ENCODE peak calls at places on chromosomes 11 and 22, in ten cellular contexts. One of them, this sample, is unnamed.

GRCh38 chr11:36431429-36432092 is 78.5 kb downstream of the TRAF6 start:
- DNase-seq in NCI-H1105: no peak
- DNase-seq in HS-27A: peak; percentile 74
- DNase-seq in neural progenitor cell: peak; percentile 10
- DNase-seq in activated CD8-positive, alpha-beta memory T cell treated with anti-CD3 and anti-CD28 coated beads for 4 hours: peak; percentile 16
- DNase-seq in NCI-H1092 treated with DMSO at 0.1 percent for 48 hours: no peak
- DNase-seq in HT1080: peak; percentile 96
- DNase-seq in activated CD4-positive, alpha-beta T cell treated with anti-CD3 and anti-CD28 coated beads, Interleukin-2, amount 50 U/mL, for 48 hours: peak; percentile 51
- DNase-seq in amniotic stem cell: peak; percentile 82
- DNase-seq in AML-193: no peak
- DNase-seq in this sample: peak; percentile 34

GRCh38 chr22:23079240-23079768 is 9.0 kb downstream of the GNAZ start:
- DNase-seq in NCI-H1105: no peak
- DNase-seq in HS-27A: no peak
- DNase-seq in neural progenitor cell: no peak
- DNase-seq in activated CD8-positive, alpha-beta memory T cell treated with anti-CD3 and anti-CD28 coated beads for 4 hours: no peak
- DNase-seq in NCI-H1092 treated with DMSO at 0.1 percent for 48 hours: no peak
- DNase-seq in HT1080: no peak
- DNase-seq in activated CD4-positive, alpha-beta T cell treated with anti-CD3 and anti-CD28 coated beads, Interleukin-2, amount 50 U/mL, for 48 hours: no peak
- DNase-seq in amniotic stem cell: no peak
- DNase-seq in AML-193: no peak
- DNase-seq in this sample: no peak

GRCh38 chr11:34637303-34637702 is 16.4 kb downstream of the EHF start:
- DNase-seq in NCI-H1105: no peak
- DNase-seq in HS-27A: no peak
- DNase-seq in neural progenitor cell: no peak
- DNase-seq in activated CD8-positive, alpha-beta memory T cell treated with anti-CD3 and anti-CD28 coated beads for 4 hours: no peak
- DNase-seq in NCI-H1092 treated with DMSO at 0.1 percent for 48 hours: peak; percentile 16
- DNase-seq in HT1080: no peak
- DNase-seq in activated CD4-positive, alpha-beta T cell treated with anti-CD3 and anti-CD28 coated beads, Interleukin-2, amount 50 U/mL, for 48 hours: no peak
- DNase-seq in amniotic stem cell: no peak
- DNase-seq in AML-193: no peak
- DNase-seq in this sample: no peak

GRCh38 chr11:73889019-73889418 is 12.2 kb downstream of the PAAF1 start:
- DNase-seq in NCI-H1105: no peak
- DNase-seq in HS-27A: no peak
- DNase-seq in neural progenitor cell: no peak
- DNase-seq in activated CD8-positive, alpha-beta memory T cell treated with anti-CD3 and anti-CD28 coated beads for 4 hours: no peak
- DNase-seq in NCI-H1092 treated with DMSO at 0.1 percent for 48 hours: no peak
- DNase-seq in HT1080: peak; percentile 13
- DNase-seq in activated CD4-positive, alpha-beta T cell treated with anti-CD3 and anti-CD28 coated beads, Interleukin-2, amount 50 U/mL, for 48 hours: no peak
- DNase-seq in amniotic stem cell: no peak
- DNase-seq in AML-193: no peak
- DNase-seq in this sample: no peak

GRCh38 chr11:70593446-70593983 is 195.2 kb downstream of the CTTN start:
- DNase-seq in NCI-H1105: no peak
- DNase-seq in HS-27A: no peak
- DNase-seq in neural progenitor cell: no peak
- DNase-seq in activated CD8-positive, alpha-beta memory T cell treated with anti-CD3 and anti-CD28 coated beads for 4 hours: no peak
- DNase-seq in NCI-H1092 treated with DMSO at 0.1 percent for 48 hours: no peak
- DNase-seq in HT1080: no peak
- DNase-seq in activated CD4-positive, alpha-beta T cell treated with anti-CD3 and anti-CD28 coated beads, Interleukin-2, amount 50 U/mL, for 48 hours: no peak
- DNase-seq in amniotic stem cell: no peak
- DNase-seq in AML-193: no peak
- DNase-seq in this sample: no peak

GRCh38 chr22:22662095-22662494 is 17.7 kb downstream of the GGTLC2 start:
- DNase-seq in NCI-H1105: no peak
- DNase-seq in HS-27A: no peak
- DNase-seq in neural progenitor cell: no peak
- DNase-seq in activated CD8-positive, alpha-beta memory T cell treated with anti-CD3 and anti-CD28 coated beads for 4 hours: no peak
- DNase-seq in NCI-H1092 treated with DMSO at 0.1 percent for 48 hours: no peak
- DNase-seq in HT1080: no peak
- DNase-seq in activated CD4-positive, alpha-beta T cell treated with anti-CD3 and anti-CD28 coated beads, Interleukin-2, amount 50 U/mL, for 48 hours: no peak
- DNase-seq in amniotic stem cell: no peak
- DNase-seq in AML-193: no peak
- DNase-seq in this sample: no peak

GRCh38 chr22:35315141-35315854 is 15.6 kb downstream of the TOM1 start:
- DNase-seq in NCI-H1105: no peak
- DNase-seq in HS-27A: no peak
- DNase-seq in neural progenitor cell: no peak
- DNase-seq in activated CD8-positive, alpha-beta memory T cell treated with anti-CD3 and anti-CD28 coated beads for 4 hours: no peak
- DNase-seq in NCI-H1092 treated with DMSO at 0.1 percent for 48 hours: no peak
- DNase-seq in HT1080: no peak
- DNase-seq in activated CD4-positive, alpha-beta T cell treated with anti-CD3 and anti-CD28 coated beads, Interleukin-2, amount 50 U/mL, for 48 hours: no peak
- DNase-seq in amniotic stem cell: no peak
- DNase-seq in AML-193: no peak
- DNase-seq in this sample: no peak

GRCh38 chr22:33401291-33401690 is 343.1 kb upstream of the SYN3 start:
- DNase-seq in NCI-H1105: no peak
- DNase-seq in HS-27A: no peak
- DNase-seq in neural progenitor cell: no peak
- DNase-seq in activated CD8-positive, alpha-beta memory T cell treated with anti-CD3 and anti-CD28 coated beads for 4 hours: no peak
- DNase-seq in NCI-H1092 treated with DMSO at 0.1 percent for 48 hours: peak; percentile 18
- DNase-seq in HT1080: peak; percentile 26
- DNase-seq in activated CD4-positive, alpha-beta T cell treated with anti-CD3 and anti-CD28 coated beads, Interleukin-2, amount 50 U/mL, for 48 hours: no peak
- DNase-seq in amniotic stem cell: peak; percentile 63
- DNase-seq in AML-193: no peak
- DNase-seq in this sample: no peak

GRCh38 chr11:61162092-61162935 is 1.1 kb upstream of the VPS37C start:
- DNase-seq in NCI-H1105: peak; percentile 25
- DNase-seq in HS-27A: no peak
- DNase-seq in neural progenitor cell: no peak
- DNase-seq in activated CD8-positive, alpha-beta memory T cell treated with anti-CD3 and anti-CD28 coated beads for 4 hours: no peak
- DNase-seq in NCI-H1092 treated with DMSO at 0.1 percent for 48 hours: no peak
- DNase-seq in HT1080: peak; percentile 48
- DNase-seq in activated CD4-positive, alpha-beta T cell treated with anti-CD3 and anti-CD28 coated beads, Interleukin-2, amount 50 U/mL, for 48 hours: peak; percentile 21
- DNase-seq in amniotic stem cell: no peak
- DNase-seq in AML-193: peak; percentile 10
- DNase-seq in this sample: peak; percentile 24

GRCh38 chr11:125618383-125618782 is 6.6 kb upstream of the CHEK1 start:
- DNase-seq in NCI-H1105: no peak
- DNase-seq in HS-27A: no peak
- DNase-seq in neural progenitor cell: no peak
- DNase-seq in activated CD8-positive, alpha-beta memory T cell treated with anti-CD3 and anti-CD28 coated beads for 4 hours: no peak
- DNase-seq in NCI-H1092 treated with DMSO at 0.1 percent for 48 hours: no peak
- DNase-seq in HT1080: no peak
- DNase-seq in activated CD4-positive, alpha-beta T cell treated with anti-CD3 and anti-CD28 coated beads, Interleukin-2, amount 50 U/mL, for 48 hours: no peak
- DNase-seq in amniotic stem cell: no peak
- DNase-seq in AML-193: no peak
- DNase-seq in this sample: no peak

GRCh38 chr22:46678785-46679700 is 58.9 kb downstream of the GRAMD4 start:
- DNase-seq in NCI-H1105: no peak
- DNase-seq in HS-27A: no peak
- DNase-seq in neural progenitor cell: no peak
- DNase-seq in activated CD8-positive, alpha-beta memory T cell treated with anti-CD3 and anti-CD28 coated beads for 4 hours: no peak
- DNase-seq in NCI-H1092 treated with DMSO at 0.1 percent for 48 hours: no peak
- DNase-seq in HT1080: no peak
- DNase-seq in activated CD4-positive, alpha-beta T cell treated with anti-CD3 and anti-CD28 coated beads, Interleukin-2, amount 50 U/mL, for 48 hours: no peak
- DNase-seq in amniotic stem cell: no peak
- DNase-seq in AML-193: no peak
- DNase-seq in this sample: no peak

GRCh38 chr11:11910541-11910940 is 68.8 kb downstream of the USP47 start:
- DNase-seq in NCI-H1105: no peak
- DNase-seq in HS-27A: no peak
- DNase-seq in neural progenitor cell: no peak
- DNase-seq in activated CD8-positive, alpha-beta memory T cell treated with anti-CD3 and anti-CD28 coated beads for 4 hours: no peak
- DNase-seq in NCI-H1092 treated with DMSO at 0.1 percent for 48 hours: no peak
- DNase-seq in HT1080: no peak
- DNase-seq in activated CD4-positive, alpha-beta T cell treated with anti-CD3 and anti-CD28 coated beads, Interleukin-2, amount 50 U/mL, for 48 hours: no peak
- DNase-seq in amniotic stem cell: no peak
- DNase-seq in AML-193: no peak
- DNase-seq in this sample: no peak

GRCh38 chr22:19151329-19152191 is 1.5 kb upstream of the GSC2 start:
- DNase-seq in NCI-H1105: no peak
- DNase-seq in HS-27A: no peak
- DNase-seq in neural progenitor cell: no peak
- DNase-seq in activated CD8-positive, alpha-beta memory T cell treated with anti-CD3 and anti-CD28 coated beads for 4 hours: no peak
- DNase-seq in NCI-H1092 treated with DMSO at 0.1 percent for 48 hours: no peak
- DNase-seq in HT1080: no peak
- DNase-seq in activated CD4-positive, alpha-beta T cell treated with anti-CD3 and anti-CD28 coated beads, Interleukin-2, amount 50 U/mL, for 48 hours: no peak
- DNase-seq in amniotic stem cell: no peak
- DNase-seq in AML-193: no peak
- DNase-seq in this sample: no peak

GRCh38 chr22:41562461-41562860 is 1.7 kb downstream of the CSDC2 start:
- DNase-seq in NCI-H1105: no peak
- DNase-seq in HS-27A: no peak
- DNase-seq in neural progenitor cell: no peak
- DNase-seq in activated CD8-positive, alpha-beta memory T cell treated with anti-CD3 and anti-CD28 coated beads for 4 hours: no peak
- DNase-seq in NCI-H1092 treated with DMSO at 0.1 percent for 48 hours: no peak
- DNase-seq in HT1080: no peak
- DNase-seq in activated CD4-positive, alpha-beta T cell treated with anti-CD3 and anti-CD28 coated beads, Interleukin-2, amount 50 U/mL, for 48 hours: no peak
- DNase-seq in amniotic stem cell: no peak
- DNase-seq in AML-193: no peak
- DNase-seq in this sample: no peak

GRCh38 chr22:32119568-32120235 is 39.4 kb downstream of the C22orf42 start:
- DNase-seq in NCI-H1105: no peak
- DNase-seq in HS-27A: no peak
- DNase-seq in neural progenitor cell: no peak
- DNase-seq in activated CD8-positive, alpha-beta memory T cell treated with anti-CD3 and anti-CD28 coated beads for 4 hours: no peak
- DNase-seq in NCI-H1092 treated with DMSO at 0.1 percent for 48 hours: no peak
- DNase-seq in HT1080: no peak
- DNase-seq in activated CD4-positive, alpha-beta T cell treated with anti-CD3 and anti-CD28 coated beads, Interleukin-2, amount 50 U/mL, for 48 hours: no peak
- DNase-seq in amniotic stem cell: no peak
- DNase-seq in AML-193: no peak
- DNase-seq in this sample: no peak

GRCh38 chr11:2289350-2289749 is 12.4 kb downstream of the C11orf21 start:
- DNase-seq in NCI-H1105: no peak
- DNase-seq in HS-27A: no peak
- DNase-seq in neural progenitor cell: no peak
- DNase-seq in activated CD8-positive, alpha-beta memory T cell treated with anti-CD3 and anti-CD28 coated beads for 4 hours: no peak
- DNase-seq in NCI-H1092 treated with DMSO at 0.1 percent for 48 hours: no peak
- DNase-seq in HT1080: no peak
- DNase-seq in activated CD4-positive, alpha-beta T cell treated with anti-CD3 and anti-CD28 coated beads, Interleukin-2, amount 50 U/mL, for 48 hours: no peak
- DNase-seq in amniotic stem cell: no peak
- DNase-seq in AML-193: no peak
- DNase-seq in this sample: no peak

GRCh38 chr11:23233075-23233474 is 372.8 kb upstream of the CCDC179 start:
- DNase-seq in NCI-H1105: no peak
- DNase-seq in HS-27A: peak; percentile 24
- DNase-seq in neural progenitor cell: no peak
- DNase-seq in activated CD8-positive, alpha-beta memory T cell treated with anti-CD3 and anti-CD28 coated beads for 4 hours: no peak
- DNase-seq in NCI-H1092 treated with DMSO at 0.1 percent for 48 hours: no peak
- DNase-seq in HT1080: no peak
- DNase-seq in activated CD4-positive, alpha-beta T cell treated with anti-CD3 and anti-CD28 coated beads, Interleukin-2, amount 50 U/mL, for 48 hours: no peak
- DNase-seq in amniotic stem cell: peak; percentile 4
- DNase-seq in AML-193: no peak
- DNase-seq in this sample: no peak

GRCh38 chr22:42432020-42432596 is at the start of gene NFAM1:
- DNase-seq in NCI-H1105: no peak
- DNase-seq in HS-27A: no peak
- DNase-seq in neural progenitor cell: peak; percentile 41
- DNase-seq in activated CD8-positive, alpha-beta memory T cell treated with anti-CD3 and anti-CD28 coated beads for 4 hours: no peak
- DNase-seq in NCI-H1092 treated with DMSO at 0.1 percent for 48 hours: no peak
- DNase-seq in HT1080: no peak
- DNase-seq in activated CD4-positive, alpha-beta T cell treated with anti-CD3 and anti-CD28 coated beads, Interleukin-2, amount 50 U/mL, for 48 hours: no peak
- DNase-seq in amniotic stem cell: no peak
- DNase-seq in AML-193: no peak
- DNase-seq in this sample: no peak

GRCh38 chr11:75265851-75266531 is 25.4 kb downstream of the TPBGL start:
- DNase-seq in NCI-H1105: no peak
- DNase-seq in HS-27A: no peak
- DNase-seq in neural progenitor cell: no peak
- DNase-seq in activated CD8-positive, alpha-beta memory T cell treated with anti-CD3 and anti-CD28 coated beads for 4 hours: no peak
- DNase-seq in NCI-H1092 treated with DMSO at 0.1 percent for 48 hours: no peak
- DNase-seq in HT1080: peak; percentile 25
- DNase-seq in activated CD4-positive, alpha-beta T cell treated with anti-CD3 and anti-CD28 coated beads, Interleukin-2, amount 50 U/mL, for 48 hours: no peak
- DNase-seq in amniotic stem cell: no peak
- DNase-seq in AML-193: no peak
- DNase-seq in this sample: no peak

GRCh38 chr11:128610765-128611617 is 23.6 kb upstream of the ETS1 start:
- DNase-seq in NCI-H1105: no peak
- DNase-seq in HS-27A: no peak
- DNase-seq in neural progenitor cell: no peak
- DNase-seq in activated CD8-positive, alpha-beta memory T cell treated with anti-CD3 and anti-CD28 coated beads for 4 hours: peak; percentile 35
- DNase-seq in NCI-H1092 treated with DMSO at 0.1 percent for 48 hours: no peak
- DNase-seq in HT1080: no peak
- DNase-seq in activated CD4-positive, alpha-beta T cell treated with anti-CD3 and anti-CD28 coated beads, Interleukin-2, amount 50 U/mL, for 48 hours: peak; percentile 51
- DNase-seq in amniotic stem cell: no peak
- DNase-seq in AML-193: no peak
- DNase-seq in this sample: peak; percentile 63

GRCh38 chr11:7495997-7496545 is 10.8 kb downstream of the OLFML1 start:
- DNase-seq in NCI-H1105: no peak
- DNase-seq in HS-27A: no peak
- DNase-seq in neural progenitor cell: no peak
- DNase-seq in activated CD8-positive, alpha-beta memory T cell treated with anti-CD3 and anti-CD28 coated beads for 4 hours: no peak
- DNase-seq in NCI-H1092 treated with DMSO at 0.1 percent for 48 hours: no peak
- DNase-seq in HT1080: no peak
- DNase-seq in activated CD4-positive, alpha-beta T cell treated with anti-CD3 and anti-CD28 coated beads, Interleukin-2, amount 50 U/mL, for 48 hours: no peak
- DNase-seq in amniotic stem cell: no peak
- DNase-seq in AML-193: peak; percentile 66
- DNase-seq in this sample: peak; percentile 18

GRCh38 chr11:70836071-70836470 is 416.3 kb downstream of the SHANK2 start:
- DNase-seq in NCI-H1105: no peak
- DNase-seq in HS-27A: no peak
- DNase-seq in neural progenitor cell: no peak
- DNase-seq in activated CD8-positive, alpha-beta memory T cell treated with anti-CD3 and anti-CD28 coated beads for 4 hours: no peak
- DNase-seq in NCI-H1092 treated with DMSO at 0.1 percent for 48 hours: no peak
- DNase-seq in HT1080: no peak
- DNase-seq in activated CD4-positive, alpha-beta T cell treated with anti-CD3 and anti-CD28 coated beads, Interleukin-2, amount 50 U/mL, for 48 hours: no peak
- DNase-seq in amniotic stem cell: no peak
- DNase-seq in AML-193: no peak
- DNase-seq in this sample: no peak

GRCh38 chr22:29370556-29370955 is 17.8 kb downstream of the AP1B1 start:
- DNase-seq in NCI-H1105: no peak
- DNase-seq in HS-27A: no peak
- DNase-seq in neural progenitor cell: peak; percentile 60
- DNase-seq in activated CD8-positive, alpha-beta memory T cell treated with anti-CD3 and anti-CD28 coated beads for 4 hours: no peak
- DNase-seq in NCI-H1092 treated with DMSO at 0.1 percent for 48 hours: no peak
- DNase-seq in HT1080: no peak
- DNase-seq in activated CD4-positive, alpha-beta T cell treated with anti-CD3 and anti-CD28 coated beads, Interleukin-2, amount 50 U/mL, for 48 hours: no peak
- DNase-seq in amniotic stem cell: no peak
- DNase-seq in AML-193: no peak
- DNase-seq in this sample: no peak

GRCh38 chr11:118872403-118872821 is 11.3 kb upstream of the CXCR5 start:
- DNase-seq in NCI-H1105: no peak
- DNase-seq in HS-27A: no peak
- DNase-seq in neural progenitor cell: no peak
- DNase-seq in activated CD8-positive, alpha-beta memory T cell treated with anti-CD3 and anti-CD28 coated beads for 4 hours: no peak
- DNase-seq in NCI-H1092 treated with DMSO at 0.1 percent for 48 hours: no peak
- DNase-seq in HT1080: no peak
- DNase-seq in activated CD4-positive, alpha-beta T cell treated with anti-CD3 and anti-CD28 coated beads, Interleukin-2, amount 50 U/mL, for 48 hours: peak; percentile 67
- DNase-seq in amniotic stem cell: no peak
- DNase-seq in AML-193: no peak
- DNase-seq in this sample: no peak

GRCh38 chr11:83282084-83282716 is 4.0 kb downstream of the CCDC90B start:
- DNase-seq in NCI-H1105: no peak
- DNase-seq in HS-27A: no peak
- DNase-seq in neural progenitor cell: no peak
- DNase-seq in activated CD8-positive, alpha-beta memory T cell treated with anti-CD3 and anti-CD28 coated beads for 4 hours: no peak
- DNase-seq in NCI-H1092 treated with DMSO at 0.1 percent for 48 hours: no peak
- DNase-seq in HT1080: no peak
- DNase-seq in activated CD4-positive, alpha-beta T cell treated with anti-CD3 and anti-CD28 coated beads, Interleukin-2, amount 50 U/mL, for 48 hours: no peak
- DNase-seq in amniotic stem cell: no peak
- DNase-seq in AML-193: no peak
- DNase-seq in this sample: no peak

GRCh38 chr22:44340271-44341239 is 27.8 kb upstream of the SHISAL1 start:
- DNase-seq in NCI-H1105: peak; percentile 8
- DNase-seq in HS-27A: no peak
- DNase-seq in neural progenitor cell: no peak
- DNase-seq in activated CD8-positive, alpha-beta memory T cell treated with anti-CD3 and anti-CD28 coated beads for 4 hours: no peak
- DNase-seq in NCI-H1092 treated with DMSO at 0.1 percent for 48 hours: peak; percentile 8
- DNase-seq in HT1080: no peak
- DNase-seq in activated CD4-positive, alpha-beta T cell treated with anti-CD3 and anti-CD28 coated beads, Interleukin-2, amount 50 U/mL, for 48 hours: no peak
- DNase-seq in amniotic stem cell: no peak
- DNase-seq in AML-193: no peak
- DNase-seq in this sample: no peak

GRCh38 chr11:102453286-102453797 is 777 bp upstream of the TMEM123 start:
- DNase-seq in NCI-H1105: peak; percentile 39
- DNase-seq in HS-27A: no peak
- DNase-seq in neural progenitor cell: no peak
- DNase-seq in activated CD8-positive, alpha-beta memory T cell treated with anti-CD3 and anti-CD28 coated beads for 4 hours: peak; percentile 9
- DNase-seq in NCI-H1092 treated with DMSO at 0.1 percent for 48 hours: peak; percentile 71
- DNase-seq in HT1080: no peak
- DNase-seq in activated CD4-positive, alpha-beta T cell treated with anti-CD3 and anti-CD28 coated beads, Interleukin-2, amount 50 U/mL, for 48 hours: no peak
- DNase-seq in amniotic stem cell: no peak
- DNase-seq in AML-193: no peak
- DNase-seq in this sample: no peak

GRCh38 chr22:49017769-49018330 is 809.8 kb downstream of the BRD1 start:
- DNase-seq in NCI-H1105: no peak
- DNase-seq in HS-27A: no peak
- DNase-seq in neural progenitor cell: no peak
- DNase-seq in activated CD8-positive, alpha-beta memory T cell treated with anti-CD3 and anti-CD28 coated beads for 4 hours: no peak
- DNase-seq in NCI-H1092 treated with DMSO at 0.1 percent for 48 hours: no peak
- DNase-seq in HT1080: no peak
- DNase-seq in activated CD4-positive, alpha-beta T cell treated with anti-CD3 and anti-CD28 coated beads, Interleukin-2, amount 50 U/mL, for 48 hours: no peak
- DNase-seq in amniotic stem cell: no peak
- DNase-seq in AML-193: no peak
- DNase-seq in this sample: no peak